ENCODE peak calls at places on chromosomes 13 and 19, in seven cellular contexts. Y, B, P, L, D, C and M are unnamed samples.

GRCh38 chr19:49387936-49388372 is at the start of gene KASH5:
- ATAC-seq in Y (no peak), B (peak; percentile 86), P (peak; percentile 51), L (peak; percentile 65), D (no peak), C (no peak), M (peak; percentile 74)

GRCh38 chr13:99703908-99704307 is 202.6 kb downstream of the TM9SF2 start:
- ATAC-seq in Y (no peak), B (no peak), P (no peak), L (no peak), D (no peak), C (peak; percentile 61), M (no peak)

GRCh38 chr19:17686592-17687042 is 1.5 kb downstream of the UNC13A start:
- ATAC-seq in Y (no peak), B (peak; percentile 5), P (no peak), L (peak; percentile 56), D (peak; percentile 62), C (peak; percentile 19), M (no peak)

GRCh38 chr19:10288662-10289166 is 1.0 kb upstream of the ICAM5 start:
- ATAC-seq in Y (peak; percentile 65), B (no peak), P (peak; percentile 63), L (peak; percentile 56), D (peak; percentile 68), C (peak; percentile 26), M (no peak)

GRCh38 chr13:109281823-109282239 is 504.6 kb downstream of the IRS2 start:
- ATAC-seq in Y (no peak), B (no peak), P (no peak), L (no peak), D (no peak), C (no peak), M (no peak)

GRCh38 chr13:28574617-28575142 is 79.8 kb upstream of the FLT1 start:
- ATAC-seq in Y (no peak), B (peak; percentile 82), P (no peak), L (peak; percentile 79), D (peak; percentile 94), C (no peak), M (no peak)

GRCh38 chr13:113231306-113232207 is 22.1 kb downstream of the CUL4A start:
- ATAC-seq in Y (peak; percentile 56), B (no peak), P (peak; percentile 42), L (peak; percentile 48), D (peak; percentile 24), C (no peak), M (no peak)

GRCh38 chr13:100208596-100208995 is 119.7 kb downstream of the PCCA start:
- ATAC-seq in Y (no peak), B (no peak), P (no peak), L (no peak), D (no peak), C (no peak), M (no peak)

GRCh38 chr19:10780368-10780767 is 55.6 kb downstream of the TMED1 start:
- ATAC-seq in Y (no peak), B (peak; percentile 96), P (no peak), L (no peak), D (no peak), C (no peak), M (peak; percentile 88)

GRCh38 chr13:109858319-109858718 is 71.9 kb upstream of the IRS2 start:
- ATAC-seq in Y (no peak), B (no peak), P (no peak), L (no peak), D (peak; percentile 66), C (no peak), M (no peak)

GRCh38 chr19:40284501-40285352 is at the start of gene AKT2:
- ATAC-seq in Y (peak; percentile 45), B (peak; percentile 70), P (peak; percentile 74), L (peak; percentile 73), D (peak; percentile 70), C (peak; percentile 74), M (peak; percentile 59)

GRCh38 chr19:40286674-40287421 is 1.7 kb upstream of the AKT2 start:
- ATAC-seq in Y (no peak), B (no peak), P (no peak), L (no peak), D (no peak), C (no peak), M (no peak)

GRCh38 chr19:40286235-40286530 is 1.0 kb upstream of the AKT2 start:
- ATAC-seq in Y (no peak), B (no peak), P (no peak), L (no peak), D (no peak), C (no peak), M (no peak)

GRCh38 chr19:40284251-40284500 is 969 bp downstream of the AKT2 start:
- ATAC-seq in Y (no peak), B (no peak), P (no peak), L (no peak), D (no peak), C (no peak), M (no peak)

DNA sequence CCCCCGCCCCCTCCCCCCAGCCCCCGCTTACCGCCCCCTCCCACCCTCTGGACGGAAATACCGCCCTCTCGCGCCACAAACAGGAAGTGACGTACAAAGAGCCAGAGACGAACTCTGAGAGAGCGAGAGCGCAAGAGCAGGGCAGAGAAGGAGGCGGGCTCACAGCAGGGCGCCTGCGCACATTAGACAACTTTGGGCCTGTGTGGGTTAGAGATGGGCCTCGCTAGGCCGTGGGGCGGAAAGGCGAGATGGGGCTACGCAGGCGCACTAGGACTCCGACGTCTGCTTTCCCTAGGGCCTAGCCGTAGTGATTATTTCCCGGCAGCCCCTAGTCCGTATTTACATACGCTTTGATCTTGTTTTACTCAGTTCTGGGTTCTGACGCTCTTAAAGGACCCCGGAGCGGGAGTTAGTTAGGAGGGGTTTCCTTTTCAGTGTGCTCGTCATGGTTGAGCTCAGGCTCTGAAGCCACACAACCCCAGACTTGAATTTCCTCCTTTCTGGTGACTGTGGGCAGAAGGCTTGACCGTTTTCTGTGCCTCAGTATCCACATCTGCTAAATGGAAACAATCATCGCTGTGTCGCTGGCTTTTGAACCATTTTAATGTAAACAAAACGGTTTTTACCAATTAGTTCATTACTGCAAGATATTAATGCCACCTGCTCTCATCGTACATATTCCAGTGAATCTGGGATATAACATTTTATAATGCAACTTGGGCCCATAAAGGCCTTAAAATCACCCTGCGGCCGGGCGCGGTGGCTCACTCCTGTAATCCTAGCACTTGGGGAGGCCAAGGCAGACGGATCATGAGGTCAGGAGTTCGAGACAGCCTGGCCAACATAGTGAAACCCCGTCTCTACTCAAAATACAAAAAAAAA is 449 bp upstream of the AKT2 start:
- ATAC-seq in Y (peak; percentile 83), B (peak; percentile 97), P (peak; percentile 96), L (peak; percentile 91), D (peak; percentile 93), C (peak; percentile 83), M (peak; percentile 98)
- TF ChIP-seq CTCF in Y (no peak), B (no peak), P (no peak), L (no peak), D (no peak), C (no peak), M (no peak)

GRCh38 chr13:75073791-75074190 is 408.2 kb downstream of the TBC1D4 start:
- ATAC-seq in Y (no peak), B (no peak), P (no peak), L (no peak), D (no peak), C (no peak), M (no peak)

GRCh38 chr13:75076476-75076875 is 405.5 kb downstream of the TBC1D4 start:
- ATAC-seq in Y (no peak), B (no peak), P (no peak), L (no peak), D (no peak), C (no peak), M (no peak)

DNA sequence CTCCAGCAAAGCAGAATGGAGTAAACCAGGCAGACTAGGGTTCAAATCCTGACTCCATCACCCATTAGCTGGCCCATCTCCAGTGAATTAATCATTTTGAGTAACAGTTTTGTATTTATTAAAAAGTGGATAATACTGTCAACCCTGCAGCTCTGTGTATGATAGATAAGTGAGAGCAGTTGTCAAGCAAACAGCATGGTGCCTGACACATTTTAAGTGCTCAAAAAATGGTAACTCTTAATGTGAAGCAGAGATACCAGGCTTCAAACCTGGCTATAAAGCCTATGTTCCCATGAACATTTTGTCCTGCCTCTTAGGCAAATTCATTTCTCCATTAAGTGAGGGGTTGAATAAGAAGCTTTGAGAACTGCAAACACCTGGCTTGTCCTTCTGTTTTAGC is 409.6 kb downstream of the TBC1D4 start:
- ATAC-seq in Y (no peak), B (no peak), P (no peak), L (no peak), D (no peak), C (no peak), M (no peak)
- TF ChIP-seq POLR2AphosphoS5 in Y (no peak), B (no peak), P (no peak), L (no peak), D (no peak), C (no peak), M (no peak)

DNA sequence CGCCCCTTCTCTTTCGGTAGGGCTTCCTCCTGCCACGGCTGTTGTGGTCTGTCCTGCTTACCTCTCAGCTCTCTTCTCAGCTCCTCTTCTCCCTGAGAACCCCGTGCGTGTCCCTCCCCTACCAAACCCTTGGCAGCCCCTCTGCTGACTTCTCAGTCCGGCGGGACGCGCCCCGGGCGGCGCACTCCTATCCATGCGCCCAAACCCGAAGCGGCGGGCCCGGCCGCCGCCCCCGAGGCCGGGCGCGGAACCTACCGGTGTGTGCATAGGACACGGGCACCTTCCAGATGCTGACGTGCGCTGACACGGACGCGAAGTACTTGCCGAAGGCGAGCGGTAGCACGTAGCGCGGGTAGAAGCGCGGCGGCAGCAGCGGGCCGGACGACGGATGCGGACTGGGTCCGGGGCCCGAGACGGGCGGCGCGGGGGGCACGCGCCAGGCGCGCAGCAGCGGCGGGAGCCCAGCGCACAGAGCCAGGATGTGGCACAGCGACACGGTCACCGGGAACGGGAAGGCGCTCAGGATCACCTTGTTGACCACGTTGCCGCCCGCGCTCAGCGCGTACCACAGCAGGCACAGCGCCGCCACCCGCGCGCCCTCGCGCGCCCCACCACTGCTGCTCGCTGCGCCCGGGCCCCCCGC is 405 bp downstream of the SLC35E1 start:
- ATAC-seq in Y (peak; percentile 2), B (peak; percentile 10), P (peak; percentile 38), L (peak; percentile 28), D (peak; percentile 38), C (peak; percentile 15), M (peak; percentile 44)
- TF ChIP-seq CTCF in Y (no peak), B (no peak), P (no peak), L (no peak), D (no peak), C (no peak), M (no peak)

GRCh38 chr13:37173214-37173613 is 67.8 kb upstream of the CSNK1A1L start:
- ATAC-seq in Y (no peak), B (no peak), P (no peak), L (no peak), D (no peak), C (no peak), M (no peak)

GRCh38 chr13:37179646-37180045 is 74.2 kb upstream of the CSNK1A1L start:
- ATAC-seq in Y (no peak), B (no peak), P (no peak), L (no peak), D (no peak), C (no peak), M (no peak)

GRCh38 chr13:37175996-37176395 is 70.5 kb upstream of the CSNK1A1L start:
- ATAC-seq in Y (no peak), B (peak; percentile 70), P (no peak), L (no peak), D (no peak), C (no peak), M (peak; percentile 83)
- TF ChIP-seq POLR2AphosphoS5 in Y (no peak), B (no peak), P (no peak), L (no peak), D (no peak), C (no peak), M (peak; percentile 35)